ENCODE peak calls at places on chromosomes 3 and 15, in five cellular contexts. O, N, Z, L and G are unnamed samples.
A peak's percentile ranks its signal among the peaks of the same experiment; 100 is the strongest.

GRCh38 chr3:141303481-141304223 is 64.7 kb upstream of the ZBTB38 start:
- DNase-seq in O (no peak), N (peak; percentile 68), Z (peak; percentile 83), L (peak; percentile 68), G (peak; percentile 71)

GRCh38 chr3:81744366-81744765 is 17.1 kb downstream of the GBE1 start:
- DNase-seq in O (no peak), N (peak; percentile 68), Z (peak; percentile 93), L (no peak), G (no peak)

GRCh38 chr15:75104804-75105557 is 81.6 kb downstream of the PPCDC start:
- DNase-seq in O (no peak), N (peak; percentile 81), Z (peak; percentile 95), L (no peak), G (no peak)

GRCh38 chr3:26613999-26614398 is 8.6 kb upstream of the LRRC3B start:
- DNase-seq in O (no peak), N (no peak), Z (no peak), L (no peak), G (no peak)

GRCh38 chr3:65808407-65808806 is 230.3 kb downstream of the MAGI1 start:
- DNase-seq in O (no peak), N (no peak), Z (no peak), L (no peak), G (no peak)

GRCh38 chr3:25397150-25397549 is 30.9 kb upstream of the RARB start:
- DNase-seq in O (no peak), N (no peak), Z (no peak), L (no peak), G (no peak)

GRCh38 chr3:160384639-160385312 is 14.2 kb downstream of the IFT80 start:
- DNase-seq in O (no peak), N (no peak), Z (no peak), L (no peak), G (no peak)

GRCh38 chr15:72916939-72917338 is 133.4 kb upstream of the ADPGK start:
- DNase-seq in O (no peak), N (no peak), Z (peak; percentile 16), L (no peak), G (no peak)

GRCh38 chr15:80217327-80217900 is 34.6 kb downstream of the CTXND1 start:
- DNase-seq in O (no peak), N (no peak), Z (no peak), L (no peak), G (no peak)

GRCh38 chr15:94584833-94585244 is 353.5 kb downstream of the MCTP2 start:
- DNase-seq in O (no peak), N (no peak), Z (no peak), L (no peak), G (no peak)

GRCh38 chr3:190105876-190106275 is 14.8 kb downstream of the P3H2 start:
- DNase-seq in O (no peak), N (no peak), Z (no peak), L (no peak), G (no peak)

GRCh38 chr3:5188419-5189405 is 1.2 kb downstream of the EDEM1 start:
- DNase-seq in O (peak; percentile 37), N (peak; percentile 17), Z (peak; percentile 60), L (peak; percentile 47), G (peak; percentile 15)

GRCh38 chr3:194269610-194270145 is 81.5 kb downstream of the CPN2 start:
- DNase-seq in O (peak; percentile 85), N (no peak), Z (peak; percentile 83), L (peak; percentile 79), G (no peak)

GRCh38 chr3:31531465-31531991 is 1.2 kb upstream of the STT3B start:
- DNase-seq in O (no peak), N (no peak), Z (no peak), L (no peak), G (no peak)

GRCh38 chr3:152298393-152299242 is 29.9 kb downstream of the MBNL1 start:
- DNase-seq in O (no peak), N (peak; percentile 43), Z (peak; percentile 95), L (no peak), G (no peak)

GRCh38 chr3:170307998-170308398 is 49.5 kb upstream of the SKIL start:
- DNase-seq in O (no peak), N (peak; percentile 18), Z (peak; percentile 96), L (no peak), G (no peak)

DNA sequence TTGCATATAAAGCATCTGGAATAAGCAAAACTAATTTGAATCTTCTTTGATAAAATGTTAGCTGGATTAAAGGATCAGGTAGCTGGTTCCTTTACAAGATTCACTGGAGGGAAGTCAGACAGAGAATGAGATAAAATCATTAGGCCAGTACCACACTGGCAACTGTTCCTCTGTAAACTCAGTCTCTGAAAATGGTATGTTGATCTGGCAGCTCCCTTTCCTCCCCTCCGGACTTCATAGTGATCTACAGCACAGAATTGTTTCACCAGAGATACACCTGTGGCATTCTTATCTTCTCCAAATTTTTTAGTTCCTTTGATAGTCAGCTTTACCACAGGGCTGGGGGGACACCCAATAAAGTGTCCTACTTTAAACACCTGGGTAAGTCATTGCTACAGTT is 304.4 kb upstream of the KCNH8 start:
- DNase-seq in O (no peak), N (no peak), Z (no peak), L (no peak), G (no peak)
- H2BK12ac ChIP-seq in O (no peak overlapping the region), N (no peak overlapping the region), Z (no peak overlapping the region), L (no peak overlapping the region), G (no peak overlapping the region)

DNA sequence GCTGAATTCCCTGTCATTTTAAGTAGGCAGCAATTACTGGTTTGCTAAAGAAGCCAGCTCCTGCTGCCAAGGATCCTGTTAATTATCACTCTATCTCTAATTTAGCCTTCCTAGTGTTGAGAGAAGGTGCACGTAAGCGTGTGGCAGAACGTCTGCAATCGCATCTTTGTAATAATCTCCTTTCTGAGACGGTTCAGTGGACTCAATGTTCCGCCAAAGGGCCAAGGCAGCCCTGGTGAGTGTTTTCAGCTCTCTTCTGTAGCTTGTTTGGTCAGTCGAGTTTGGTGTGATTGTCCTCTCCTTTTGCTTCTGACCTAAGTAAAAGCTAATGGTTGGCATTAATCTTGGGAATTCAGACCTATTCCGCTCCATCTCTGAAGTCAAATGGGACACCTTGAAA is 24.2 kb downstream of the MITF start:
- DNase-seq in O (no peak), N (no peak), Z (no peak), L (no peak), G (no peak)
- H2BK12ac ChIP-seq in O (no peak overlapping the region), N (no peak overlapping the region), Z (peak overlapping the region; percentile 95), L (no peak overlapping the region), G (no peak overlapping the region)

GRCh38 chr3:54376440-54376839 is 254.1 kb downstream of the CACNA2D3 start:
- DNase-seq in O (no peak), N (no peak), Z (no peak), L (no peak), G (no peak)

GRCh38 chr3:54374214-54374855 is 252.0 kb downstream of the CACNA2D3 start:
- DNase-seq in O (peak; percentile 52), N (no peak), Z (no peak), L (peak; percentile 55), G (peak; percentile 12)

GRCh38 chr3:54376941-54377578 is 254.7 kb downstream of the CACNA2D3 start:
- DNase-seq in O (no peak), N (no peak), Z (no peak), L (no peak), G (no peak)
- H2BK12ac ChIP-seq in O (no peak overlapping the region), N (no peak overlapping the region), Z (no peak overlapping the region), L (no peak overlapping the region), G (no peak overlapping the region)

GRCh38 chr15:78727561-78727960 is 83.7 kb downstream of the ADAMTS7 start:
- DNase-seq in O (peak; percentile 54), N (no peak), Z (no peak), L (no peak), G (no peak)

GRCh38 chr15:78730955-78731354 is 80.3 kb downstream of the ADAMTS7 start:
- DNase-seq in O (no peak), N (no peak), Z (no peak), L (no peak), G (no peak)

GRCh38 chr15:78732634-78733033 is 78.6 kb downstream of the ADAMTS7 start:
- DNase-seq in O (no peak), N (no peak), Z (no peak), L (no peak), G (no peak)

GRCh38 chr15:78726870-78727551 is 84.3 kb downstream of the ADAMTS7 start:
- DNase-seq in O (peak; percentile 97), N (peak; percentile 16), Z (peak; percentile 18), L (peak; percentile 88), G (no peak)
- H2BK12ac ChIP-seq in O (no peak overlapping the region), N (no peak overlapping the region), Z (no peak overlapping the region), L (peak overlapping the region; percentile 60), G (no peak overlapping the region)

GRCh38 chr3:168736202-168736601 is 640.5 kb upstream of the GOLIM4 start:
- DNase-seq in O (no peak), N (no peak), Z (no peak), L (no peak), G (no peak)
- H2BK12ac ChIP-seq in O (no peak overlapping the region), N (no peak overlapping the region), Z (no peak overlapping the region), L (no peak overlapping the region), G (no peak overlapping the region)

GRCh38 chr3:110391045-110391444 is 680.6 kb upstream of the NECTIN3 start:
- DNase-seq in O (no peak), N (no peak), Z (no peak), L (no peak), G (no peak)
- H2BK12ac ChIP-seq in O (no peak overlapping the region), N (no peak overlapping the region), Z (no peak overlapping the region), L (no peak overlapping the region), G (no peak overlapping the region)

GRCh38 chr3:172471903-172472302 is 23.6 kb upstream of the GHSR start:
- DNase-seq in O (no peak), N (no peak), Z (no peak), L (no peak), G (no peak)

GRCh38 chr3:172478116-172478515 is 29.9 kb upstream of the GHSR start:
- DNase-seq in O (no peak), N (no peak), Z (no peak), L (no peak), G (no peak)

GRCh38 chr3:172470588-172470987 is 22.3 kb upstream of the GHSR start:
- DNase-seq in O (no peak), N (no peak), Z (no peak), L (no peak), G (no peak)

GRCh38 chr3:172475703-172476102 is 27.4 kb upstream of the GHSR start:
- DNase-seq in O (no peak), N (no peak), Z (no peak), L (no peak), G (no peak)

GRCh38 chr3:172476339-172476738 is 28.1 kb upstream of the GHSR start:
- DNase-seq in O (no peak), N (no peak), Z (peak; percentile 6), L (no peak), G (no peak)
- H2BK12ac ChIP-seq in O (no peak overlapping the region), N (no peak overlapping the region), Z (no peak overlapping the region), L (no peak overlapping the region), G (no peak overlapping the region)